ENCODE peak calls at places on chromosome X, in six cellular contexts. One of them, this sample, is unnamed.

GRCh38 chrX:48891402-48892288 is 5.9 kb downstream of the TIMM17B start:
- DNase-seq in H1: peak; percentile 71
- DNase-seq in GM12878: no peak
- DNase-seq in HepG2: peak; percentile 76
- DNase-seq in GM12891: peak; percentile 57
- DNase-seq in K562: peak; percentile 94
- DNase-seq in this sample: peak; percentile 60

GRCh38 chrX:43448688-43449087 is 207.4 kb upstream of the MAOA start:
- DNase-seq in GM12878: no peak
- DNase-seq in H1: no peak
- DNase-seq in GM12891: no peak
- DNase-seq in HepG2: no peak
- DNase-seq in K562: no peak
- DNase-seq in this sample: no peak

GRCh38 chrX:8741981-8742380 is 10.0 kb upstream of the ANOS1 start:
- DNase-seq in H1: no peak
- DNase-seq in GM12878: no peak
- DNase-seq in GM12891: no peak
- DNase-seq in HepG2: no peak
- DNase-seq in K562: no peak
- DNase-seq in this sample: no peak

GRCh38 chrX:7972586-7972985 is 45.4 kb upstream of the PNPLA4 start:
- DNase-seq in GM12891: no peak
- DNase-seq in H1: no peak
- DNase-seq in GM12878: no peak
- DNase-seq in HepG2: no peak
- DNase-seq in K562: no peak
- DNase-seq in this sample: no peak

GRCh38 chrX:149940015-149940716 is 1.9 kb upstream of the EOLA2 start:
- DNase-seq in K562: peak; percentile 97
- DNase-seq in GM12891: peak; percentile 44
- DNase-seq in HepG2: peak; percentile 90
- DNase-seq in GM12878: peak; percentile 88
- DNase-seq in H1: peak; percentile 83
- DNase-seq in this sample: peak; percentile 57

GRCh38 chrX:102624105-102624504 is 24.8 kb downstream of the ARMCX5 start:
- DNase-seq in H1: no peak
- DNase-seq in GM12878: no peak
- DNase-seq in K562: no peak
- DNase-seq in GM12891: no peak
- DNase-seq in HepG2: no peak
- DNase-seq in this sample: no peak

GRCh38 chrX:130738638-130739195 is 164.3 kb downstream of the ENOX2 start:
- DNase-seq in GM12878: no peak
- DNase-seq in GM12891: no peak
- DNase-seq in HepG2: no peak
- DNase-seq in H1: peak; percentile 47
- DNase-seq in K562: no peak
- DNase-seq in this sample: no peak

GRCh38 chrX:152873361-152873760 is 24.5 kb upstream of the ZNF185 start:
- DNase-seq in GM12891: no peak
- DNase-seq in K562: no peak
- DNase-seq in H1: no peak
- DNase-seq in HepG2: no peak
- DNase-seq in GM12878: no peak
- DNase-seq in this sample: no peak

GRCh38 chrX:41730101-41730500 is 6.1 kb downstream of the GPR82 start:
- DNase-seq in K562: no peak
- DNase-seq in HepG2: no peak
- DNase-seq in H1: no peak
- DNase-seq in GM12891: no peak
- DNase-seq in GM12878: no peak
- DNase-seq in this sample: no peak

GRCh38 chrX:12292996-12293765 is 154.9 kb downstream of the FRMPD4 start:
- DNase-seq in HepG2: no peak
- DNase-seq in H1: no peak
- DNase-seq in K562: no peak
- DNase-seq in GM12878: no peak
- DNase-seq in GM12891: no peak
- DNase-seq in this sample: no peak

GRCh38 chrX:39665830-39666518 is 431.8 kb downstream of the BCOR start:
- DNase-seq in H1: no peak
- DNase-seq in GM12891: no peak
- DNase-seq in HepG2: no peak
- DNase-seq in GM12878: no peak
- DNase-seq in K562: no peak
- DNase-seq in this sample: no peak

GRCh38 chrX:43582540-43582913 is 73.6 kb upstream of the MAOA start:
- DNase-seq in HepG2: no peak
- DNase-seq in GM12891: no peak
- DNase-seq in K562: no peak
- DNase-seq in GM12878: no peak
- DNase-seq in H1: no peak
- DNase-seq in this sample: no peak

GRCh38 chrX:17537652-17538301 is 162.8 kb downstream of the NHS start:
- DNase-seq in GM12891: no peak
- DNase-seq in H1: no peak
- DNase-seq in GM12878: no peak
- DNase-seq in HepG2: no peak
- DNase-seq in K562: no peak
- DNase-seq in this sample: no peak

GRCh38 chrX:119272882-119273806 is 37.1 kb downstream of the PGRMC1 start:
- DNase-seq in H1: peak; percentile 71
- DNase-seq in HepG2: no peak
- DNase-seq in K562: no peak
- DNase-seq in GM12891: peak; percentile 36
- DNase-seq in GM12878: no peak
- DNase-seq in this sample: no peak

GRCh38 chrX:151176351-151176750 is at the start of gene GPR50:
- DNase-seq in K562: no peak
- DNase-seq in GM12878: no peak
- DNase-seq in HepG2: no peak
- DNase-seq in GM12891: no peak
- DNase-seq in H1: no peak
- DNase-seq in this sample: no peak

GRCh38 chrX:30060718-30061117 is 154.6 kb upstream of the MAGEB2 start:
- DNase-seq in GM12891: no peak
- DNase-seq in GM12878: no peak
- DNase-seq in HepG2: no peak
- DNase-seq in H1: no peak
- DNase-seq in K562: no peak
- DNase-seq in this sample: no peak

GRCh38 chrX:44428989-44429627 is 85.6 kb upstream of the EFHC2 start:
- DNase-seq in GM12891: no peak
- DNase-seq in K562: peak; percentile 11
- DNase-seq in HepG2: peak; percentile 74
- DNase-seq in GM12878: no peak
- DNase-seq in H1: no peak
- DNase-seq in this sample: no peak

GRCh38 chrX:3697220-3697684 is 16.2 kb downstream of the PRKX start:
- DNase-seq in H1: no peak
- DNase-seq in HepG2: no peak
- DNase-seq in GM12878: no peak
- DNase-seq in GM12891: no peak
- DNase-seq in K562: peak; percentile 52
- DNase-seq in this sample: no peak

GRCh38 chrX:42755820-42756219 is 22.1 kb downstream of the PPP1R2C start:
- DNase-seq in HepG2: no peak
- DNase-seq in H1: no peak
- DNase-seq in GM12878: no peak
- DNase-seq in K562: no peak
- DNase-seq in GM12891: no peak
- DNase-seq in this sample: no peak

GRCh38 chrX:134803060-134803459 is 144.8 kb upstream of the PLAC1 start:
- DNase-seq in HepG2: peak; percentile 38
- DNase-seq in GM12878: no peak
- DNase-seq in H1: no peak
- DNase-seq in GM12891: no peak
- DNase-seq in K562: peak; percentile 35
- DNase-seq in this sample: no peak

GRCh38 chrX:140180585-140180984 is 215.3 kb upstream of the CXorf66 start:
- DNase-seq in GM12878: no peak
- DNase-seq in HepG2: no peak
- DNase-seq in H1: no peak
- DNase-seq in GM12891: no peak
- DNase-seq in K562: no peak
- DNase-seq in this sample: no peak

GRCh38 chrX:51860679-51861078 is 32.7 kb upstream of the MAGED1 start:
- DNase-seq in GM12891: no peak
- DNase-seq in H1: no peak
- DNase-seq in K562: peak; percentile 28
- DNase-seq in HepG2: peak; percentile 14
- DNase-seq in GM12878: no peak
- DNase-seq in this sample: no peak

GRCh38 chrX:41090568-41091238 is 5.5 kb downstream of the USP9X start:
- DNase-seq in HepG2: peak; percentile 37
- DNase-seq in GM12878: no peak
- DNase-seq in H1: no peak
- DNase-seq in K562: no peak
- DNase-seq in GM12891: no peak
- DNase-seq in this sample: no peak

GRCh38 chrX:150680974-150681373 is 12.2 kb upstream of the MTMR1 start:
- DNase-seq in GM12878: no peak
- DNase-seq in GM12891: no peak
- DNase-seq in K562: peak; percentile 29
- DNase-seq in HepG2: peak; percentile 7
- DNase-seq in H1: no peak
- DNase-seq in this sample: no peak

GRCh38 chrX:45083314-45083713 is 117.4 kb downstream of the DIPK2B start:
- DNase-seq in GM12891: no peak
- DNase-seq in HepG2: no peak
- DNase-seq in K562: no peak
- DNase-seq in H1: no peak
- DNase-seq in GM12878: no peak
- DNase-seq in this sample: no peak

GRCh38 chrX:107659768-107660167 is 31.5 kb downstream of the PRPS1 start:
- DNase-seq in H1: no peak
- DNase-seq in GM12878: no peak
- DNase-seq in GM12891: no peak
- DNase-seq in K562: peak; percentile 51
- DNase-seq in HepG2: peak; percentile 9
- DNase-seq in this sample: no peak

GRCh38 chrX:103343105-103343504 is 13.1 kb downstream of the TCEAL7 start:
- DNase-seq in K562: peak; percentile 50
- DNase-seq in GM12891: no peak
- DNase-seq in GM12878: no peak
- DNase-seq in HepG2: no peak
- DNase-seq in H1: no peak
- DNase-seq in this sample: no peak

DNA sequence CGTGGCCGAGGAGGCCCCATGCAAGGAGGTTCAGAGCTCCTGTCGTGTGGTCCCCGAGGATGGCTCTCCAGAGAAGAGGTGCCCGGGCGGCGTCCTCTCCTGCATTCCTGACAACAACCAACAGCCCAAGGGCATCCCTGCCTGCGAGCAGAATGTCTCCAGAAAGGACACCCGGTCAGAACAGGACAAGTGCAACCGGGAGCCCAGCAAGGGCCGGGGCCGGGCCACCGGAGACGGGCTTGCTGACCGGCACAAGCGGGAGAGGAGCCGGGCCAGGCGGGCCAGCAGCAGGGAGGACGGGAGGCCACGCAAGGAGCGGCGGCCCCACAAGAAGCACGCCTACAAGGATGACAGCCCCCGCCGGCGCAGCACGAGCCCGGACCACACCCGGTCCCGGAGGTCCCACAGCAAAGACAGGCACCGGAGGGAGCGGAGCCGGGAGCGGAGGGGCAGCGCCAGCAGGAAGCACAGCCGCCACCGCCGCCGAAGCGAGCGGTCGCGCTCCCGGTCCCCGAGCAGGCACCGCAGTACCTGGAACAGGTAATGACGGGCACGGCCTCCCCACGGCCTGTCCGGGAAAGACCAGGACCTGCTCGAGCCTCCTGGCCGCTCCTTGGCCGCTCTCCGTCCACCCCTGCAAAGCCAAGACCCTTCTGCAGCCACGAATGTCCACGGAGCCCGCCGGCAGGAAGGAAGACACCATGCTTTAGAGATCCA is 9.8 kb downstream of the AKAP17A start:
- DNase-seq in H1: no peak
- DNase-seq in GM12878: no peak
- DNase-seq in GM12891: no peak
- DNase-seq in K562: no peak
- DNase-seq in HepG2: no peak
- DNase-seq in this sample: no peak
- TF ChIP-seq TAF1 in H1: no peak
- TF ChIP-seq TAF1 in GM12878: no peak
- TF ChIP-seq TAF1 in GM12891: no peak
- TF ChIP-seq TAF1 in K562: no peak
- TF ChIP-seq TAF1 in HepG2: no peak
- TF ChIP-seq TAF1 in this sample: no peak

GRCh38 chrX:72102760-72103159 is 29.0 kb downstream of the RTL5 start:
- DNase-seq in H1: no peak
- DNase-seq in HepG2: no peak
- DNase-seq in K562: no peak
- DNase-seq in GM12878: no peak
- DNase-seq in GM12891: no peak
- DNase-seq in this sample: no peak
- TF ChIP-seq POLR2A in H1: no peak
- TF ChIP-seq POLR2A in HepG2: no peak
- TF ChIP-seq POLR2A in K562: no peak
- TF ChIP-seq POLR2A in GM12878: no peak
- TF ChIP-seq POLR2A in GM12891: no peak
- TF ChIP-seq POLR2A in this sample: no peak

DNA sequence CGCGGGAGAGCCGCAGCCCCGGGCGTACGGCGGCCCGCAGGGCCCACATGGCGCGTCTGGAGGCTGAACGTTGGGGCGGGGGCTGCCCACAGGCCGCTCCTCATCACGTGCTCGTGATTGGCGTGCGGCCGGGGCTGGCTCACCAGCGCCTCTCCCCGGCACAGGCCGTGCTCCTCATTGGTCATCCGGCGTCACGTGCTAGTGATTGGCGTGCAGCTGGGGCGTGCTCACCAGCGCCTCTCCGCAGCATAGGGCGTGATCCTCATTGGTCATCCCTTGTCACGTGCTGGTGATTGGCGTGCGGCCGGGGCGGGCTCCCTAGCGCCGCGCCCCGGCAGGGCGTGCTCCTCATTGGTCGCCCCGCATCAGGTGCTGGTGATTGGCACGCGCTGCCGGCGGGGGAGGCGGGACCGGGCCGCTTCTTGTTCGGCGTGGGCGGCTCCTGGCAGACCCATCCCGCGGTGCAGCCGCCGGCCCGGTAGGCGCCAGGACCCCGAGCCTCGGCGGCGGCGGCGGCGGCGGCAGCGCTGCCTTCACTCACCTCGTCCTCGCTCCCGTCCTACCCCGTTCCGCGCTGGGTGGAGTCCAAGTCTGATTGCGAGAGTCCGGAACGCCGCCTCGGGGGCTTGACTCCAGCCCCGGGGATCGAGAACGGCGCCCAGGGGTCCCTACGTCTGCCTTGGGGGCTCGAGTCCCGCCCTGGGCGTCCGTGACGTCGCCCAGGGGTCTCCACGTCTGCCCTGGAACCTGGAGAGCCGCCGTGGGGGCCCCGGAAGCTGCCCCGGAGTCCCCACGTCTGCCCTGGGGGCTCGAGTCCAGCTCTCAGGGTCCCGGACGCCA is at the start of gene GTPBP6:
- DNase-seq in GM12878: peak; percentile 99
- DNase-seq in HepG2: peak; percentile 98
- DNase-seq in H1: peak; percentile 98
- DNase-seq in K562: peak; percentile 98
- DNase-seq in GM12891: peak; percentile 90
- DNase-seq in this sample: peak; percentile 91
- TF ChIP-seq POLR2AphosphoS5 in GM12878: peak; percentile 86
- TF ChIP-seq POLR2AphosphoS5 in HepG2: peak; percentile 57
- TF ChIP-seq POLR2AphosphoS5 in H1: peak; percentile 80
- TF ChIP-seq POLR2AphosphoS5 in K562: no peak
- TF ChIP-seq POLR2AphosphoS5 in GM12891: peak; percentile 77
- TF ChIP-seq POLR2AphosphoS5 in this sample: peak; percentile 84

GRCh38 chrX:25011589-25012432 is 4.0 kb downstream of the ARX start:
- DNase-seq in GM12891: no peak
- DNase-seq in HepG2: no peak
- DNase-seq in GM12878: no peak
- DNase-seq in K562: no peak
- DNase-seq in H1: no peak
- DNase-seq in this sample: no peak
- TF ChIP-seq TAF1 in GM12891: no peak
- TF ChIP-seq TAF1 in HepG2: no peak
- TF ChIP-seq TAF1 in GM12878: no peak
- TF ChIP-seq TAF1 in K562: no peak
- TF ChIP-seq TAF1 in H1: no peak
- TF ChIP-seq TAF1 in this sample: no peak